ENCODE peak calls at places on chromosomes 6 and 20, in ten cellular contexts. J is Right ventricle myocardium superior; T is CD4-positive, alpha-beta T cell; A is T-helper 1 cell; L is psoas muscle; H is fibroblast of mammary gland; I is activated CD4-positive, alpha-beta memory T cell treated with anti-CD3 and anti-CD28 coated beads for 36 hours; F is dermis blood vessel endothelial cell; N is Panc1; G is NT2/D1. Q is an unnamed sample.

GRCh38 chr6:119348308-119349040 is 1.1 kb downstream of the MAN1A1 start:
- DNase-seq in J (peak), T (peak), A (peak), L (peak), H (no peak), I (peak), F (peak), N (no peak), G (no peak), Q (no peak)

GRCh38 chr20:50274570-50275430 is 84.2 kb downstream of the CEBPB start:
- DNase-seq in J (peak), T (no peak), A (no peak), L (peak), H (no peak), I (no peak), F (no peak), N (no peak), G (no peak), Q (no peak)

GRCh38 chr6:167548451-167548850 is 223.6 kb downstream of the TTLL2 start:
- DNase-seq in J (no peak), T (no peak), A (no peak), L (no peak), H (no peak), I (no peak), F (no peak), N (no peak), G (no peak), Q (no peak)

GRCh38 chr6:166331503-166332133 is 10.7 kb downstream of the SFT2D1 start:
- DNase-seq in J (no peak), T (no peak), A (no peak), L (no peak), H (no peak), I (no peak), F (no peak), N (no peak), G (no peak), Q (no peak)

GRCh38 chr6:161511455-161512159 is 237.7 kb upstream of the AGPAT4 start:
- DNase-seq in J (no peak), T (no peak), A (no peak), L (no peak), H (no peak), I (no peak), F (no peak), N (no peak), G (no peak), Q (no peak)

GRCh38 chr6:135475292-135475886 is 22.2 kb downstream of the AHI1 start:
- DNase-seq in J (no peak), T (no peak), A (no peak), L (no peak), H (peak), I (no peak), F (no peak), N (no peak), G (no peak), Q (no peak)

GRCh38 chr20:53736122-53736756 is 142.6 kb upstream of the ZNF217 start:
- DNase-seq in J (no peak), T (no peak), A (no peak), L (no peak), H (no peak), I (no peak), F (peak), N (no peak), G (no peak), Q (no peak)

GRCh38 chr6:53236241-53236640 is 87.6 kb upstream of the GCM1 start:
- DNase-seq in J (no peak), T (no peak), A (no peak), L (no peak), H (no peak), I (peak), F (no peak), N (no peak), G (no peak), Q (no peak)

GRCh38 chr6:31652925-31653724 is 664 bp upstream of the BAG6 start:
- DNase-seq in J (peak), T (no peak), A (peak), L (peak), H (no peak), I (peak), F (peak), N (no peak), G (peak), Q (no peak)

GRCh38 chr6:3319801-3320200 is 61.1 kb downstream of the PSMG4 start:
- DNase-seq in J (no peak), T (no peak), A (no peak), L (no peak), H (no peak), I (no peak), F (no peak), N (no peak), G (no peak), Q (no peak)

GRCh38 chr6:130697661-130698535 is 129.3 kb upstream of the SMLR1 start:
- DNase-seq in J (no peak), T (peak), A (peak), L (no peak), H (peak), I (peak), F (peak), N (peak), G (peak), Q (peak)

GRCh38 chr6:5506575-5506974 is 245.3 kb downstream of the FARS2 start:
- DNase-seq in J (no peak), T (no peak), A (no peak), L (no peak), H (no peak), I (no peak), F (no peak), N (no peak), G (no peak), Q (no peak)

GRCh38 chr20:17675519-17676377 is 6.3 kb downstream of the RRBP1 start:
- DNase-seq in J (no peak), T (no peak), A (no peak), L (no peak), H (no peak), I (no peak), F (no peak), N (no peak), G (no peak), Q (no peak)

GRCh38 chr6:19327246-19327645 is 509.9 kb upstream of the ID4 start:
- DNase-seq in J (no peak), T (no peak), A (no peak), L (no peak), H (no peak), I (no peak), F (no peak), N (no peak), G (no peak), Q (no peak)

GRCh38 chr6:25193147-25193864 is 85.9 kb upstream of the CARMIL1 start:
- DNase-seq in J (no peak), T (no peak), A (no peak), L (no peak), H (peak), I (no peak), F (peak), N (peak), G (no peak), Q (peak)

GRCh38 chr6:109458774-109459531 is 3.4 kb upstream of the MICAL1 start:
- DNase-seq in J (no peak), T (no peak), A (no peak), L (no peak), H (no peak), I (peak), F (no peak), N (no peak), G (no peak), Q (no peak)

GRCh38 chr6:89986650-89987074 is 92.4 kb downstream of the GJA10 start:
- DNase-seq in J (no peak), T (no peak), A (no peak), L (no peak), H (peak), I (no peak), F (peak), N (no peak), G (no peak), Q (peak)

GRCh38 chr20:58832442-58832841 is 18.3 kb downstream of the GNAS-AS1 start:
- DNase-seq in J (no peak), T (no peak), A (no peak), L (no peak), H (no peak), I (no peak), F (no peak), N (no peak), G (no peak), Q (no peak)

GRCh38 chr20:34713194-34713943 is 9.2 kb downstream of the TP53INP2 start:
- DNase-seq in J (no peak), T (no peak), A (no peak), L (no peak), H (peak), I (no peak), F (peak), N (peak), G (no peak), Q (peak)

GRCh38 chr6:30688569-30688968 is 2.1 kb upstream of the PPP1R18 start:
- DNase-seq in J (no peak), T (no peak), A (no peak), L (no peak), H (no peak), I (peak), F (no peak), N (no peak), G (no peak), Q (no peak)

GRCh38 chr6:128932061-128932460 is 49.1 kb downstream of the LAMA2 start:
- DNase-seq in J (no peak), T (no peak), A (no peak), L (no peak), H (peak), I (no peak), F (no peak), N (no peak), G (no peak), Q (no peak)

GRCh38 chr6:121733216-121733615 is 297.8 kb downstream of the GJA1 start:
- DNase-seq in J (no peak), T (no peak), A (no peak), L (no peak), H (peak), I (no peak), F (peak), N (no peak), G (no peak), Q (peak)

Q was measured in astrocyte of the cerebellum.